ENCODE peak calls at places on chromosomes 1 and 21, in six cellular contexts. B is HL-60, M is SK-N-SH, O is H1, X is GM12878, T is K562. F is an unnamed sample.

GRCh38 chr1:54546651-54547348 is 1.2 kb upstream of the ACOT11 start:
- DNase-seq in B (peak), M (no peak), O (no peak), X (no peak), T (no peak), F (no peak)

GRCh38 chr1:68083686-68084085 is 33.3 kb upstream of the DIRAS3 start:
- DNase-seq in B (no peak), M (no peak), O (no peak), X (no peak), T (no peak), F (no peak)

GRCh38 chr1:34013958-34014737 is 150.3 kb downstream of the HMGB4 start:
- DNase-seq in B (peak), M (peak), O (peak), X (no peak), T (peak), F (no peak)

GRCh38 chr1:1092149-1092855 is 18.2 kb upstream of the RNF223 start:
- DNase-seq in B (no peak), M (peak), O (no peak), X (no peak), T (no peak), F (no peak)

GRCh38 chr1:167088746-167089417 is 1.3 kb downstream of the GPA33 start:
- DNase-seq in B (no peak), M (no peak), O (no peak), X (no peak), T (no peak), F (no peak)

GRCh38 chr1:29823536-29823935 is 587.2 kb downstream of the PTPRU start:
- DNase-seq in B (no peak), M (no peak), O (no peak), X (no peak), T (no peak), F (no peak)

GRCh38 chr1:4081806-4082645 is 182.0 kb upstream of the C1orf174 start:
- DNase-seq in B (no peak), M (no peak), O (no peak), X (no peak), T (no peak), F (no peak)

GRCh38 chr1:41455479-41456271 is 28.8 kb downstream of the EDN2 start:
- DNase-seq in B (no peak), M (peak), O (no peak), X (no peak), T (no peak), F (no peak)

GRCh38 chr1:102120910-102121309 is 124.2 kb upstream of the OLFM3 start:
- DNase-seq in B (no peak), M (no peak), O (no peak), X (no peak), T (no peak), F (no peak)

GRCh38 chr1:21931171-21932093 is 5.7 kb downstream of the HSPG2 start:
- DNase-seq in B (no peak), M (no peak), O (no peak), X (no peak), T (no peak), F (peak)

GRCh38 chr1:152497273-152497672 is 13.3 kb upstream of the LCE5A start:
- DNase-seq in B (peak), M (no peak), O (no peak), X (no peak), T (peak), F (peak)

GRCh38 chr1:16118706-16119105 is 37.2 kb downstream of the EPHA2 start:
- DNase-seq in B (no peak), M (no peak), O (no peak), X (no peak), T (no peak), F (no peak)

GRCh38 chr1:219990782-219991510 is 55.4 kb downstream of the EPRS1 start:
- DNase-seq in B (no peak), M (peak), O (no peak), X (no peak), T (no peak), F (peak)

GRCh38 chr1:203402609-203403337 is 51.9 kb upstream of the FMOD start:
- DNase-seq in B (peak), M (no peak), O (no peak), X (no peak), T (no peak), F (no peak)

GRCh38 chr1:170676628-170677027 is 12.7 kb downstream of the PRRX1 start:
- DNase-seq in B (no peak), M (no peak), O (no peak), X (no peak), T (no peak), F (no peak)

GRCh38 chr1:110750446-110751029 is 75.8 kb upstream of the KCNA3 start:
- DNase-seq in B (no peak), M (no peak), O (no peak), X (no peak), T (no peak), F (no peak)

GRCh38 chr1:226664413-226665101 is 74.5 kb downstream of the ITPKB start:
- DNase-seq in B (no peak), M (no peak), O (no peak), X (no peak), T (no peak), F (no peak)

GRCh38 chr1:10599194-10599861 is 124.6 kb downstream of the PEX14 start:
- DNase-seq in B (no peak), M (no peak), O (no peak), X (no peak), T (no peak), F (peak)

GRCh38 chr1:154304664-154305337 is 16.1 kb upstream of the AQP10 start:
- DNase-seq in B (no peak), M (no peak), O (no peak), X (no peak), T (no peak), F (peak)

GRCh38 chr1:227886503-227886961 is 61.2 kb downstream of the WNT9A start:
- DNase-seq in B (no peak), M (no peak), O (no peak), X (no peak), T (no peak), F (no peak)

GRCh38 chr1:62362952-62363325 is 43.7 kb upstream of the KANK4 start:
- DNase-seq in B (no peak), M (no peak), O (no peak), X (no peak), T (no peak), F (no peak)

GRCh38 chr1:223110963-223111362 is 32.1 kb downstream of the TLR5 start:
- DNase-seq in B (no peak), M (no peak), O (no peak), X (no peak), T (no peak), F (no peak)

GRCh38 chr1:26721669-26722355 is 26.0 kb downstream of the ARID1A start:
- DNase-seq in B (no peak), M (no peak), O (no peak), X (no peak), T (peak), F (no peak)

GRCh38 chr1:189149547-189150375 is 1327.9 kb downstream of the BRINP3 start:
- DNase-seq in B (no peak), M (no peak), O (peak), X (no peak), T (peak), F (peak)

GRCh38 chr1:51535006-51535592 is 16.0 kb upstream of the EPS15 start:
- DNase-seq in B (peak), M (peak), O (no peak), X (peak), T (no peak), F (peak)

GRCh38 chr1:26280333-26281042 is 602 bp downstream of the SH3BGRL3 start:
- DNase-seq in B (peak), M (no peak), O (no peak), X (no peak), T (peak), F (no peak)

GRCh38 chr1:41621791-41622190 is 137.3 kb upstream of the EDN2 start:
- DNase-seq in B (no peak), M (no peak), O (no peak), X (no peak), T (no peak), F (no peak)

GRCh38 chr1:14294860-14295259 is 303.6 kb upstream of the KAZN start:
- DNase-seq in B (no peak), M (no peak), O (no peak), X (no peak), T (no peak), F (no peak)

GRCh38 chr1:224298344-224299330 is 31.3 kb downstream of the NVL start:
- DNase-seq in B (no peak), M (no peak), O (no peak), X (no peak), T (no peak), F (no peak)

GRCh38 chr1:174077755-174078490 is 55.8 kb upstream of the RC3H1 start:
- DNase-seq in B (no peak), M (no peak), O (no peak), X (no peak), T (no peak), F (no peak)

GRCh38 chr1:201883786-201884185 is 4.9 kb upstream of the SHISA4 start:
- DNase-seq in B (peak), M (no peak), O (no peak), X (no peak), T (peak), F (peak)

GRCh38 chr1:39387452-39387851 is 104.0 kb upstream of the BMP8A start:
- DNase-seq in B (no peak), M (no peak), O (no peak), X (no peak), T (peak), F (peak)

GRCh38 chr1:205849619-205850355 is at the start of gene PM20D1:
- DNase-seq in B (no peak), M (peak), O (peak), X (no peak), T (peak), F (no peak)

GRCh38 chr1:17640411-17640810 is 100.9 kb downstream of the ARHGEF10L start:
- DNase-seq in B (no peak), M (no peak), O (no peak), X (no peak), T (no peak), F (no peak)

GRCh38 chr1:39272027-39272790 is 67.7 kb downstream of the MACF1 start:
- DNase-seq in B (no peak), M (no peak), O (no peak), X (peak), T (peak), F (peak)

GRCh38 chr1:10980841-10981727 is 31.4 kb upstream of the TARDBP start:
- DNase-seq in B (no peak), M (no peak), O (no peak), X (no peak), T (no peak), F (no peak)

GRCh38 chr1:217919683-217920502 is 288.7 kb downstream of the SPATA17 start:
- DNase-seq in B (no peak), M (no peak), O (no peak), X (no peak), T (no peak), F (no peak)

GRCh38 chr1:203180611-203181330 is 5.1 kb upstream of the MYBPH start:
- DNase-seq in B (no peak), M (peak), O (no peak), X (no peak), T (no peak), F (no peak)

GRCh38 chr1:211474426-211474825 is 17.5 kb downstream of the RD3 start:
- DNase-seq in B (no peak), M (no peak), O (no peak), X (no peak), T (peak), F (no peak)

GRCh38 chr21:44920694-44921604 is at the start of gene ITGB2:
- DNase-seq in B (peak), M (no peak), O (no peak), X (no peak), T (no peak), F (no peak)

GRCh38 chr21:44919111-44919912 is 1.4 kb downstream of the ITGB2 start:
- DNase-seq in B (peak), M (no peak), O (no peak), X (no peak), T (no peak), F (no peak)

GRCh38 chr21:44919913-44920693 is 596 bp downstream of the ITGB2 start:
- DNase-seq in B (peak), M (no peak), O (no peak), X (no peak), T (no peak), F (no peak)

GRCh38 chr21:44923481-44924084 is 2.9 kb upstream of the ITGB2 start:
- DNase-seq in B (peak), M (no peak), O (no peak), X (no peak), T (no peak), F (no peak)

GRCh38 chr21:44921928-44922327 is 1.2 kb upstream of the ITGB2 start:
- DNase-seq in B (no peak), M (no peak), O (no peak), X (no peak), T (no peak), F (no peak)
- TF ChIP-seq GABPA in B (no peak), M (no peak), O (no peak), X (no peak), T (no peak), F (no peak)

GRCh38 chr1:165616054-165616612 is 14.9 kb upstream of the MGST3 start:
- DNase-seq in B (no peak), M (no peak), O (no peak), X (no peak), T (no peak), F (no peak)
- TF ChIP-seq GABPA in B (no peak), M (no peak), O (no peak), X (no peak), T (no peak), F (no peak)

GRCh38 chr21:27362249-27362648 is 395.4 kb upstream of the ADAMTS5 start:
- DNase-seq in B (no peak), M (no peak), O (no peak), X (no peak), T (no peak), F (no peak)
- TF ChIP-seq GABPA in B (no peak), M (no peak), O (no peak), X (no peak), T (no peak), F (no peak)

GRCh38 chr21:41169701-41170100 is 1.7 kb downstream of the BACE2 start:
- DNase-seq in B (no peak), M (no peak), O (no peak), X (no peak), T (no peak), F (no peak)

GRCh38 chr21:41166947-41167346 is 1.0 kb upstream of the BACE2 start:
- DNase-seq in B (no peak), M (peak), O (no peak), X (no peak), T (no peak), F (no peak)

GRCh38 chr21:41167348-41168342 is at the start of gene BACE2:
- DNase-seq in B (peak), M (peak), O (no peak), X (no peak), T (peak), F (no peak)

GRCh38 chr21:41169258-41169576 is 1.3 kb downstream of the BACE2 start:
- DNase-seq in B (no peak), M (no peak), O (no peak), X (no peak), T (no peak), F (no peak)

GRCh38 chr21:41168391-41169257 is 664 bp downstream of the BACE2 start:
- DNase-seq in B (no peak), M (peak), O (no peak), X (no peak), T (no peak), F (no peak)
- TF ChIP-seq GABPA in B (no peak), M (no peak), O (no peak), X (no peak), T (no peak), F (no peak)

GRCh38 chr21:25400427-25400826 is 206.9 kb downstream of the MRPL39 start:
- DNase-seq in B (no peak), M (no peak), O (no peak), X (no peak), T (no peak), F (no peak)
- TF ChIP-seq GABPA in B (no peak), M (no peak), O (no peak), X (no peak), T (no peak), F (no peak)

DNA sequence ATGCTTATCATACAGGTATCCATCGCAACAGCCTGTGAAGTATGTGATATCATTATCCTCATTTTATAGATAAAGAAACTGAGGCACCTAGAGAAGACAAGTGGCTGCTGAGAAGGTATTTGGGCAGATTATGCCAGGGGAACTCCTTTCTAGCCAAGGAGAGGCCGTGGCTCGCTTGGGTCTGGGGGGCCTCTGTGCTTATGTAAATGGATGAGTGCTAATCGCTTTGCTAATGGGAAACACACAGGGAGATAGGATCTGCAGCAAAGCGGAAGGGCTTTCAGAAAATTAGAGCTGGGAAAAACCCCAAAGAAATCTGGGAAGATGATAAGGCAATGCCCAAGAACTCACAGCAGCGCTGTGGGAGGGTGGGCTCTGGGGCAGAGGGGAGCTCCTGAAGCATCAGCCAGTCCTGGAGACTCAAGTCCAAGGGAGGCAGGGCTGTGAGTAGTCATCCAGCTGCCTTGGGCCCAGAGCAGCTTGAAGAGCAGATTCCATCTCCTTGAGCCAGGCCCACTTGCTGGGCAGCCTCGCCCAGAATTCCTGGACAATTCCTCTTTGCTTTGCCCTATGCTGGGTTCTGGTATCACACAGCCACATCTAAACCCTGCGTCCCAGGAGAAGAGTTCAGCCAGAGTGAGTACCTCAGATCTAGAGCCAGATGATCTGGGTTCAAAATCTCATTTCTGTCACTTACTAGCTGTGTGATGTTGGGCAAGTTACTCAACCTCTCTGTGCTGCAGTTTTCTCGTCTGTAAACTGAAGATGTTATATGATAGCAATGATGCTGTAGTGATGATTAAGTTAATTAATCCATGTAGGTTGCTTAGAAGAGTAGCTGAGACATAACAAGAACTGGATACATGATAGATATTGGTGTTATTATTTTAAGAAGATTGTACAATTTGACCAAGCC is 36.7 kb downstream of the FOXD2 start:
- DNase-seq in B (no peak), M (peak), O (no peak), X (no peak), T (no peak), F (no peak)
- TF ChIP-seq GABPA in B (no peak), M (no peak), O (no peak), X (no peak), T (no peak), F (no peak)

GRCh38 chr1:24874056-24874455 is 56.0 kb downstream of the RUNX3 start:
- DNase-seq in B (no peak), M (no peak), O (no peak), X (no peak), T (no peak), F (no peak)
- TF ChIP-seq GABPA in B (no peak), M (no peak), O (no peak), X (no peak), T (no peak), F (no peak)

GRCh38 chr1:32071758-32072621 is 749 bp upstream of the TMEM39B start:
- DNase-seq in B (no peak), M (no peak), O (no peak), X (no peak), T (no peak), F (peak)

GRCh38 chr1:32074841-32075240 is 2.1 kb downstream of the TMEM39B start:
- DNase-seq in B (no peak), M (no peak), O (no peak), X (no peak), T (no peak), F (no peak)

GRCh38 chr1:32077451-32077850 is 4.7 kb downstream of the TMEM39B start:
- DNase-seq in B (no peak), M (no peak), O (no peak), X (no peak), T (no peak), F (no peak)

GRCh38 chr1:32072622-32073386 is at the start of gene TMEM39B:
- DNase-seq in B (peak), M (peak), O (peak), X (peak), T (peak), F (peak)

GRCh38 chr1:32073387-32074229 is 869 bp downstream of the TMEM39B start:
- DNase-seq in B (no peak), M (no peak), O (no peak), X (peak), T (no peak), F (no peak)
- TF ChIP-seq GABPA in B (no peak), M (no peak), O (no peak), X (no peak), T (no peak), F (no peak)